ENCODE peak calls at places on chromosomes 5 and 9, in six cellular contexts. J, W, D, Q, G and F are unnamed samples.
A peak's percentile ranks its signal among the peaks of the same experiment; 100 is the strongest.

GRCh38 chr9:114484215-114484853 is 20.9 kb downstream of the WHRN start:
- DNase-seq in Q (no peak), J (no peak), W (no peak), D (no peak), G (no peak), F (no peak)

GRCh38 chr5:137129906-137130680 is 369.0 kb downstream of the SPOCK1 start:
- DNase-seq in G (no peak), Q (no peak), W (no peak), D (no peak), J (no peak), F (no peak)

GRCh38 chr9:6677803-6678202 is 32.3 kb upstream of the GLDC start:
- DNase-seq in J (no peak), D (no peak), G (no peak), W (no peak), Q (no peak), F (no peak)

GRCh38 chr9:30773427-30773826 is 1611.0 kb upstream of the ACO1 start:
- DNase-seq in D (no peak), Q (no peak), J (no peak), G (no peak), W (peak; percentile 38), F (no peak)

GRCh38 chr5:53343187-53343586 is 137.2 kb upstream of the FST start:
- DNase-seq in D (no peak), Q (peak; percentile 99), J (peak; percentile 97), W (no peak), G (no peak), F (peak; percentile 31)

GRCh38 chr9:16410601-16411285 is 459.7 kb downstream of the BNC2 start:
- DNase-seq in D (no peak), Q (peak; percentile 64), G (no peak), J (peak; percentile 68), W (no peak), F (no peak)

GRCh38 chr5:125199968-125200841 is 453.8 kb upstream of the ZNF608 start:
- DNase-seq in W (no peak), G (no peak), Q (no peak), J (peak; percentile 20), D (no peak), F (no peak)

GRCh38 chr5:145162641-145163040 is 672.5 kb downstream of the PRELID2 start:
- DNase-seq in Q (no peak), W (no peak), J (no peak), G (no peak), D (no peak), F (no peak)

GRCh38 chr9:105969672-105970071 is 275.3 kb downstream of the TMEM38B start:
- DNase-seq in Q (no peak), G (no peak), J (no peak), W (no peak), D (no peak), F (no peak)

GRCh38 chr9:115008536-115008935 is 78.1 kb upstream of the TNFSF8 start:
- DNase-seq in W (no peak), Q (peak; percentile 85), J (peak; percentile 96), D (no peak), G (no peak), F (peak; percentile 29)

GRCh38 chr5:131647078-131647769 is 12.2 kb upstream of the RAPGEF6 start:
- DNase-seq in D (no peak), W (no peak), G (no peak), Q (no peak), J (no peak), F (no peak)

GRCh38 chr5:81971086-81971693 is 633 bp upstream of the ATG10 start:
- DNase-seq in D (no peak), Q (no peak), G (peak; percentile 73), W (no peak), J (peak; percentile 47), F (no peak)

GRCh38 chr5:116303810-116304209 is 219.0 kb downstream of the COMMD10 start:
- DNase-seq in D (no peak), W (no peak), Q (no peak), J (no peak), G (no peak), F (no peak)

GRCh38 chr9:68999393-69000105 is 14.4 kb downstream of the PRKACG start:
- DNase-seq in G (peak; percentile 82), J (peak; percentile 78), D (no peak), W (no peak), Q (peak; percentile 54), F (peak; percentile 92)

GRCh38 chr5:90709323-90710148 is 150.9 kb downstream of the ADGRV1 start:
- DNase-seq in W (no peak), J (peak; percentile 63), D (no peak), Q (peak; percentile 27), G (no peak), F (no peak)

GRCh38 chr5:74103131-74104023 is 477.4 kb downstream of the ARHGEF28 start:
- DNase-seq in G (no peak), J (no peak), D (no peak), Q (no peak), W (no peak), F (no peak)

GRCh38 chr5:75512383-75513074 is 838 bp downstream of the POLK start:
- DNase-seq in Q (no peak), W (no peak), G (no peak), J (peak; percentile 48), D (no peak), F (peak; percentile 27)

GRCh38 chr5:137498736-137499505 is at the start of gene SPOCK1:
- DNase-seq in D (peak; percentile 81), Q (peak; percentile 57), J (peak; percentile 95), G (peak; percentile 32), W (peak; percentile 85), F (peak; percentile 99)

GRCh38 chr5:57816108-57816507 is 333.5 kb upstream of the ACTBL2 start:
- DNase-seq in W (no peak), Q (peak; percentile 97), J (peak; percentile 95), D (no peak), G (no peak), F (peak; percentile 56)

GRCh38 chr5:132180134-132180745 is 47.4 kb downstream of the P4HA2 start:
- DNase-seq in W (no peak), Q (peak; percentile 63), J (peak; percentile 87), G (peak; percentile 19), D (no peak), F (peak; percentile 95)

GRCh38 chr9:133642708-133643361 is 6.7 kb downstream of the DBH start:
- DNase-seq in W (no peak), D (no peak), G (no peak), J (no peak), Q (no peak), F (peak; percentile 47)

GRCh38 chr9:115015018-115015635 is 84.7 kb upstream of the TNFSF8 start:
- DNase-seq in G (no peak), D (no peak), W (no peak), Q (peak; percentile 40), J (peak; percentile 85), F (peak; percentile 65)

DNA sequence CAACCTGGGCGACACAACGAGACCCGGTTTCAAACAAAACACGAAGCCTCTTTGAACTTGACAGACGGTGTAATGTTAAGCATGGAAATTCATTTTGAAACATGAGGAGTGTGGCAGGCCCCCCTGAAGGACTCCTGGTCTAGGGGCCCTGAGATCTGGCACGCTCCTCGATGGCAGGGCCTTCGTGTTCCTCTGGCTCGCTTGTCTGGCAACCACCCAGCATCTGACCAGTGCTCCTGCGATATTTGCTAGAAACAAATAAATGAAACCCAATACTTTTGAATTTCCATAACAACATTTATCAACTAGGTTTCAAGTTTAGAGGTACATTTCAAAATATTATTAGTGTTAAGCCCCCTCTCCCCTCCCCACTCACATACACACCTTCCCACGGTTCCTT is 193.0 kb downstream of the ERCC6L2 start:
- DNase-seq in D (no peak), J (no peak), W (no peak), Q (no peak), G (no peak), F (no peak)
- H3K4me1 ChIP-seq in D (peaks cover 11% of the 10 kb centered on the region), J (no peaks in the 10 kb centered on the region), W (peaks cover 15% of the 10 kb centered on the region), Q (no peaks in the 10 kb centered on the region), G (no peaks in the 10 kb centered on the region), F (no peaks in the 10 kb centered on the region)

GRCh38 chr9:34331191-34331590 is 1.8 kb downstream of the NUDT2 start:
- DNase-seq in Q (no peak), J (no peak), D (no peak), W (no peak), G (no peak), F (no peak)
- H3K4me3 ChIP-seq in Q (no peak overlapping the region), J (no peak overlapping the region), D (no peak overlapping the region), W (no peak overlapping the region), G (no peak overlapping the region), F (no peak overlapping the region)

GRCh38 chr5:149134778-149135169 is 6.5 kb upstream of the ABLIM3 start:
- DNase-seq in D (no peak), G (no peak), J (peak; percentile 64), W (no peak), Q (peak; percentile 60), F (no peak)
- H3K27ac ChIP-seq in D (peak overlapping the region; percentile 74), G (no peak overlapping the region), J (peak overlapping the region; percentile 76), W (peak overlapping the region; percentile 25), Q (peak overlapping the region; percentile 78), F (peak overlapping the region; percentile 80)

GRCh38 chr9:124279531-124280175 is 21.9 kb downstream of the NEK6 start:
- DNase-seq in G (no peak), D (no peak), J (no peak), Q (no peak), W (no peak), F (peak; percentile 85)
- H3K4me1 ChIP-seq in G (no peaks in the 10 kb centered on the region), D (peaks cover 28% of the 10 kb centered on the region), J (peaks cover 14% of the 10 kb centered on the region), Q (peaks cover 23% of the 10 kb centered on the region), W (peaks cover 65% of the 10 kb centered on the region), F (peaks cover 57% of the 10 kb centered on the region)

GRCh38 chr9:122371851-122372250 is 1.0 kb downstream of the PTGS1 start:
- DNase-seq in G (no peak), J (no peak), D (no peak), W (no peak), Q (no peak), F (no peak)
- H3K4me3 ChIP-seq in G (no peak overlapping the region), J (peak overlapping the region; percentile 75), D (no peak overlapping the region), W (no peak overlapping the region), Q (no peak overlapping the region), F (no peak overlapping the region)

GRCh38 chr5:176874198-176874780 is 24.9 kb downstream of the HK3 start:
- DNase-seq in G (no peak), Q (no peak), D (no peak), J (no peak), W (no peak), F (no peak)
- H3K27ac ChIP-seq in G (no peak overlapping the region), Q (no peak overlapping the region), D (no peak overlapping the region), J (no peak overlapping the region), W (no peak overlapping the region), F (no peak overlapping the region)

DNA sequence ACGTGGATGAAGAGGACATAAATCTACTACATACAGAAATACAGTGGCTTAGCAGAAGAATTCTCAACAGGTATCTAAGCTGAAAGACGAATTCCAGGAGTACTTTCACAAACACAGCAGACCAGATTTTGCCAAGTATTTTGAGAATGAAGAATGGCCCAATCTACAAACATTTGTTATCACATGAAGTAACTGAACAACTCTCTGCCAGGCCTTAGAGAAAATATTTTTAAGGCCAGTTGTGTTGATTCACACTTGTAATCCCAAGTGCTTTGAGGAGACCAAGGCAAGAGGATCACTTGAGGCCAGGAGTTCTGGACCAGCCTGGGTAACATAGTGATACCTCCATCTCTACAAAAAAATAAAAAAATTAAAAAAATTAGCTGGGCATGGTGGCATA is 14.3 kb downstream of the AGTPBP1 start:
- DNase-seq in W (no peak), Q (no peak), G (no peak), D (no peak), J (no peak), F (no peak)
- H3K4me1 ChIP-seq in W (no peaks in the 10 kb centered on the region), Q (no peaks in the 10 kb centered on the region), G (peaks cover 18% of the 10 kb centered on the region), D (peaks cover 3% of the 10 kb centered on the region), J (no peaks in the 10 kb centered on the region), F (no peaks in the 10 kb centered on the region)

DNA sequence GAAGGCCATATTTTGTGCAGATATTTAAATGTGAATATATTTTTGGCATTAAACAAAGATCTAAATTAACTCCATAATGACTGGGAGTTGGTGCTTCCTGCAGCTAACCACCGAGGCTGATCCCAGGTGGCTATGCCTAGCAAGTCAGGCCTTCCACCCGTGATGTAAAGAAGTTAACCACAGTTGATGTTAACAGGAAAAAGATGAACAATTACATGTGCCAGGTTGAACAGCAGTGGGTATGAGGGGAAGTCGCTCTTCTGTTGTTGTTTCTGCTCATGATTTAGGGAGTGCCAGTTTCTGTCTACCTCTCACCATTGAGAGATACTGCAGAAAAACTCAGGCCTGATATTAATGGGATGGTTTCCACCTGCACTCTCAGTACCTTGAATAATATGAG is 334.3 kb downstream of the EBF1 start:
- DNase-seq in Q (no peak), J (no peak), G (peak; percentile 11), D (no peak), W (no peak), F (no peak)
- H3K4me3 ChIP-seq in Q (no peak overlapping the region), J (no peak overlapping the region), G (no peak overlapping the region), D (no peak overlapping the region), W (no peak overlapping the region), F (no peak overlapping the region)